ENCODE peak calls at places on chromosomes 5 and 9, in six cellular contexts. E is amniotic stem cell, C is T-helper 1 cell, P is ureter, D is foreskin fibroblast, H is neural crest cell. F is an unnamed sample.

GRCh38 chr9:128027166-128027539 is 40.0 kb downstream of the NAIF1 start:
- DNase-seq in E (no peak), C (no peak), P (no peak), D (no peak), H (no peak), F (no peak)

GRCh38 chr9:120366646-120367019 is 213.3 kb downstream of the CDK5RAP2 start:
- DNase-seq in E (peak), C (no peak), P (no peak), D (peak), H (no peak), F (peak)

GRCh38 chr5:68479524-68479923 is 264.0 kb downstream of the PIK3R1 start:
- DNase-seq in E (no peak), C (no peak), P (no peak), D (no peak), H (no peak), F (no peak)

GRCh38 chr5:124065508-124065907 is 553.5 kb downstream of the CSNK1G3 start:
- DNase-seq in E (no peak), C (no peak), P (no peak), D (peak), H (no peak), F (no peak)

GRCh38 chr9:93096131-93096802 is at the start of gene CARD19:
- DNase-seq in E (no peak), C (peak), P (peak), D (no peak), H (no peak), F (no peak)

GRCh38 chr5:149432861-149433462 is 53.9 kb upstream of the IL17B start:
- DNase-seq in E (no peak), C (no peak), P (no peak), D (no peak), H (no peak), F (no peak)

GRCh38 chr9:72203205-72203803 is 54.1 kb downstream of the GDA start:
- DNase-seq in E (no peak), C (no peak), P (no peak), D (peak), H (peak), F (peak)

GRCh38 chr5:156528673-156529072 is 201.7 kb downstream of the SGCD start:
- DNase-seq in E (no peak), C (no peak), P (no peak), D (no peak), H (no peak), F (no peak)

GRCh38 chr9:114570742-114571141 is 16.8 kb upstream of the ATP6V1G1 start:
- DNase-seq in E (no peak), C (no peak), P (no peak), D (no peak), H (no peak), F (no peak)

GRCh38 chr9:136762915-136763648 is 1.2 kb downstream of the LCN15 start:
- DNase-seq in E (no peak), C (no peak), P (no peak), D (no peak), H (peak), F (no peak)